ENCODE peak calls at places on chromosomes 6 and 20, in five cellular contexts. L is hepatocyte, M is mesenchymal stem cell, N is uterus, Y is astrocyte. X is an unnamed sample.
A peak's percentile ranks its signal among the peaks of the same experiment; 100 is the strongest.

GRCh38 chr6:19268117-19268516 is 569.1 kb upstream of the ID4 start:
- DNase-seq in Y (peak; percentile 2), L (peak; percentile 21), N (no peak), M (no peak), X (no peak)

GRCh38 chr6:84687487-84687886 is 76.9 kb downstream of the TBX18 start:
- DNase-seq in Y (peak; percentile 33), L (no peak), M (no peak), N (no peak), X (no peak)

GRCh38 chr20:49712918-49713778 is 530 bp downstream of the B4GALT5 start:
- DNase-seq in Y (no peak), L (peak; percentile 77), M (peak; percentile 63), N (peak; percentile 41), X (peak; percentile 78)

GRCh38 chr6:1382331-1382882 is 7.0 kb upstream of the FOXF2 start:
- DNase-seq in L (peak; percentile 63), Y (no peak), M (no peak), N (no peak), X (peak; percentile 76)

GRCh38 chr20:3808141-3808479 is 12.0 kb downstream of the CDC25B start:
- DNase-seq in Y (peak; percentile 89), L (peak; percentile 89), M (peak; percentile 91), N (peak; percentile 78), X (no peak)

GRCh38 chr6:116256694-116257093 is 2.8 kb upstream of the TSPYL4 start:
- DNase-seq in L (no peak), N (no peak), Y (no peak), M (no peak), X (no peak)

GRCh38 chr20:33415948-33416347 is 14.6 kb upstream of the CDK5RAP1 start:
- DNase-seq in Y (no peak), L (no peak), N (no peak), M (peak; percentile 27), X (peak; percentile 82)

GRCh38 chr6:24439858-24440539 is 37.3 kb downstream of the MRS2 start:
- DNase-seq in N (no peak), Y (no peak), L (no peak), M (no peak), X (no peak)

GRCh38 chr6:34638834-34639736 is 57.5 kb downstream of the ILRUN start:
- DNase-seq in Y (no peak), N (no peak), M (no peak), L (peak; percentile 58), X (no peak)

GRCh38 chr6:157789861-157790260 is 33.2 kb upstream of the SNX9 start:
- DNase-seq in M (no peak), L (no peak), N (no peak), Y (no peak), X (peak; percentile 81)

DNA sequence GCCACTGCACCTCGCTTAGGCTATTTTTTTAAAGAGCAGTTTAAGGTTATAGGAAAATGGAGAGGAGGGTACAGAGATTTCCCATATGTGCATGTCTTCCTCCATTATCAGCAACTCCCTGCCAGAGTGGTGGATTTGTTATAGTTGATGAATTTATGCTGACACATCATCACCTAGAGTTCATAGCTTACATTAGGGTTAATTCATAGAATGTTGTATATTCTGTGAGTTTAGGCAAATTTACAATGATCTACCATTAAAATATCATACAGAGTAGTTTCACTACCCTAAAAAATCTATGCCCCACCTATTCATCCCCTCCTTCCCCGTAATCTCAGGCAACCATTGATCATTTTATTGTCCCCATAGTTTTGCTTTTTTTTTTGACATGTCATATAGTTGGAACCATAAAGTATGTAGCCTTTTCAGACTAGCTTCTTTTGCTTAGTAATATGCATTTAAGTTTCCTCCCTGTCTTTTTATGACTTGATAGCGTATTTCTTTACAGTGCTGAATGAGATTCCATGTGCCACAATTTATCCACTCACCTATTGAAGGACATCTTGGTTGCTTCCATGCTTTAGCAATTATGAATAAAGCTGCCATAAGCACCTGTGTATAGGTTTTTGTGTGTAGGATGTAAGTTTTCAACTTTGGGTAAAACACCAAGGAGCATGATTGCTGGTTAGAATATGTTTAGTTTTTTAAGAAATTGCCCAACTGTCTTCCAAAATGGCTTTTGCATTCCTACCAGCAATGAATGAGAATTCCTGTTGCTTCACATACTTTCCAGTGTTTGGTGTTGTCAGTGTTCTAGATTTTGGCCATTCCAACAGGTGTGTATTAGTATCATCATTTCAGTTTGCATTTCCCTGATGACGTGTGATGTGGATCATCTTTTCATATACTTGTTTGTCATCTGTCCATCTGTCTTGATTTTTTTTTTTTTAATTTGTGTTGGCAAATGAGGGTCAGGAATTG is 60.2 kb downstream of the NCOA3 start:
- DNase-seq in M (no peak), L (no peak), N (no peak), Y (no peak), X (no peak)
- H3K4me3 ChIP-seq in M (no peak overlapping the region), L (no peak overlapping the region), N (no peak overlapping the region), Y (no peak overlapping the region), X (no peak overlapping the region)

GRCh38 chr6:26613201-26613600 is 16.4 kb downstream of the ABT1 start:
- DNase-seq in Y (no peak), M (no peak), N (no peak), L (no peak), X (peak; percentile 23)

GRCh38 chr6:26611599-26611998 is 14.8 kb downstream of the ABT1 start:
- DNase-seq in N (no peak), M (no peak), Y (no peak), L (no peak), X (no peak)

GRCh38 chr6:26609463-26609862 is 12.7 kb downstream of the ABT1 start:
- DNase-seq in L (no peak), M (no peak), Y (no peak), N (no peak), X (no peak)

DNA sequence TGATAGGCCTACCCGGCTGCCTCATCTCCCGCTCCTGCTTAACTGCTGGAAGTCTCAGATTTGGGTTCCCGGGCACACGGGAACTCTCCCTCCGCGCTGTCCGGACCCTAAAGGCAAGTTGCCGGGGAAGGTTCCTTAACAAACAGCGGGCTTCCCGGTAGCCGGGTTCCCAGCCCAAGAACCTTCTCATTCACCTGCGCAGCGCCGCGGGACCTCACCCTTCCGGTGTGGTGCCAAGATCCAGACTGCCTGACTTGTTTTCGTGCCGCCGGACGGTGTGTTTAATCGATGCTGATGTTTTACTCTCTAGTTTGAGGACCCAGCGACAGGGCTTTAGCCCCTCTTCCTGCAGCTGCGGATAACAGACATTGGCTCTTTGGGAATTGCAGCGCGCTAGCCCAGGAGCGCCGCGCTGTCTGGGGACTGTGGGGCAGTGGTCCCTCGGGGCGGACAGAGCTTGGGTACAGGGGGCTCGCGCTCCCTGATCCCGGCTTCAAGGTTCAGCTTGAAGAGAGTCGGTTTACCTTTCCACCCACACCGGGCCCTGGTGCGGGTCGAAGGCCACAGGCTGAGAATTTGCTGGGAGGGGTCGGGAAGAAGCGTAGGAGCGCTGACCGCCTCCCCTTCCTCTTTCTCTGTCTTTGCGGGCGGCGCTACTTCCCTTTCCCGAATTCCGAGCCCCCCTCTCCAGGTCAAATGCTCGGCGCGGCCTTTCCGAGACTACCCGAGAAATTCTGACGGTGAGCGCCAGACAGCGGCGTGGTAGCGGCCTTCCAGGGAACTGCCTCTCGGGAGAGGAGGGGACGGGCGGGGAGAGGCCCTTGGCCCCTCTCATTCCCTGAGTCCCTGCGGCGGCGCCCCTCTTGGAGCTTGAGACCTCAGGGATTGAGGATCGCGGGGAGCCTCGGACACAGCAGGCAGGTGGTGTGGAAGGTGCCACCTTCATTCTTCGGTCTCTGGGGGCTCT is 17.2 kb downstream of the ABT1 start:
- DNase-seq in L (peak; percentile 37), M (no peak), Y (no peak), N (no peak), X (peak; percentile 83)
- H3K27me3 ChIP-seq in L (peaks cover 44% of the 10 kb centered on the region), M (peaks cover 44% of the 10 kb centered on the region), Y (peaks cover 40% of the 10 kb centered on the region), N (peaks cover 17% of the 10 kb centered on the region), X (peaks cover 57% of the 10 kb centered on the region)

DNA sequence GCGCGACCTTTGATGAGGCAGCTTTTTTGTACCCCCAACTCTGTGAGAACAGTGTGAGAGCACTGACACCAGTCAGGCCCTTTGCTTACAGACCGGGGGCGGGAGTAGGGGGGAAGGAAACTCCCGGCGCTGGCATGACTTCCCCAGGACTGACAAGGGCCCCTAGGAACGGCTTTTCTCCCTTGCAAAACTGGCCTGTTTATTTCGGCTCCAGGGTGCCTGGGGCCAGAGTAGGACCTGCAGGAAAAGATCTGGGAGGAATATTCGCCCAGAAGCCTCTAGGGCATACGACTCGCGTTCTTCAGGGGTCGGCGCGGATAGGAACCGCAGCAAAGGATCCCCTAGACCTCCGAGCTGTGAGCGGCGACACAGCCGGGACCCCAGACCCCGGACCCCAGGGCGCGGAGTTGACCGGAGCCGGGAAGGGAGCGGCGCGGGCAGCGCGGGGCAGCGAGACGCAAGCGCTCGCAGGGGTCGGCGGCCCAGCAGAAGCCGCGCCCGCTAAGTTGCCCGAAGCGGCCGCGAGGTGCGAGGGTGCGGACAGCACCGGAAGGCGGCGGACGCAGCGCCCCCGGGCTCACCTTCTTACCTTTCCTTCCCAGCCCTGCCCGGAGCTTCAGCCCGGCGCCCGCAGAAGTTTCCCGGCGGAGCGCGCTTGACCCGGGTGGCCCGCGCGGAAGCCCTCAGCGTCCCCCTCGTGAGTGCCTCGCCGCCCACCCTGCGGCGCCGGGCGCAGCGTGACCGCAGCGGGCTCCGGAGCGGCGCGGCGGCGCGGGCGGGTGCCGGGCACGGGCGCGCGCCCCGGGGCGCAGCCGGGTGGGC is at the start of gene POPDC3:
- DNase-seq in Y (no peak), M (peak; percentile 62), N (no peak), L (peak; percentile 54), X (peak; percentile 80)
- H3K4me3 ChIP-seq in Y (peak within 1 kb of the TSS; percentile 72), M (peak within 1 kb of the TSS; percentile 69), N (peak within 1 kb of the TSS; percentile 8), L (peak within 1 kb of the TSS; percentile 77), X (peak within 1 kb of the TSS; percentile 71)

GRCh38 chr20:46172455-46172854 is 54.3 kb downstream of the CD40 start:
- DNase-seq in N (no peak), M (no peak), Y (no peak), L (no peak), X (no peak)
- H3K27me3 ChIP-seq in N (peaks cover 18% of the 10 kb centered on the region), M (peaks cover 96% of the 10 kb centered on the region), Y (peaks cover 41% of the 10 kb centered on the region), L (peaks cover 61% of the 10 kb centered on the region), X (peaks cover 35% of the 10 kb centered on the region)

DNA sequence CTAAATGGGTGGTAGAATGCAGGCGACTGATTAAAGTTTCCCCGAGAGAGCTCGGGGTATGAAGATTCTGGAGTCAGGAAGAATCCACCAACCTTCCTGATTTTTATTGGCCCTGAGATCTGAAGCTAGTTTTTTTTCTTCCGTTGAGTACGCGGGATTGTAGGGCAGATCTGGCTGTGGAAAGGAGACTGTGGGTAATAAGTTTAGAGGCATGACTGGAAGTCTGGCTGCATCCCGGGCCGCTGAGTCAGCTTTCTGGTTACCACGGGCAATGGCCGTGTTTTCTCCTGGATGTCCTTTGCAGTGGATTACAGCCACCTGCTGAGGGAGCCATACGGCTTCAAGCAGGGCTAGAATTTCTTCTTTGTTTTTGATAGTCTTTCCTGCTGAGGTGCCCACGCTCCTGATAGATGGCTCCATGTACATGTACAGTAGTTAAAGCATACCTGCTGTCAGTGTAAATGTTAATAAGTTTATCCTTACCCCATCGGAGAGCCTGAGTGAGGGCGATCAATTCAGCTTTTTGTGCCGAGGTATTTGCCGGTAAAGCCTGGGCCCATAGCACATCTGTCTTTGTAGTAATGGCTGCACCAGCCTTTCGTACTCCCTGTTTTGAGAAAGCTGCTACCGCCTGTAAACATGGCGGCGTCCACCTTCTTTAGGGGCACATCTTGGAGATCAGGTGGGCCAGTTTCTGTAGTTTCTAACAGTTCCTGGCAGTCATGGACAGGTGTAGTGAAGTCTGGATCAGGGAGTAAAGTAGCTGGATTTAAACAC is 154.0 kb downstream of the TRIM27 start:
- DNase-seq in L (peak; percentile 58), M (peak; percentile 7), Y (peak; percentile 16), N (no peak), X (no peak)
- H3K4me3 ChIP-seq in L (no peak overlapping the region), M (no peak overlapping the region), Y (no peak overlapping the region), N (no peak overlapping the region), X (no peak overlapping the region)